ENCODE peak calls at places on chromosomes 7 and 10, in five cellular contexts. G is bronchial epithelial cell; Y is activated CD4-positive, alpha-beta T cell treated with anti-CD3 and anti-CD28 coated beads for 48 hours; B is iPS-NIHi11; H is HFF-Myc. N is an unnamed sample.
A peak's percentile ranks its signal among the peaks of the same experiment; 100 is the strongest.

GRCh38 chr10:60942604-60943269 is 1.2 kb downstream of the RHOBTB1 start:
- DNase-seq in G (peak; percentile 14), H (no peak), B (no peak), Y (peak; percentile 23), N (no peak)

GRCh38 chr10:77887631-77888355 is 38.8 kb downstream of the DLG5 start:
- DNase-seq in H (no peak), Y (no peak), G (no peak), B (no peak), N (no peak)

GRCh38 chr10:102157224-102157623 is 5.0 kb downstream of the NOLC1 start:
- DNase-seq in Y (no peak), G (no peak), H (no peak), B (no peak), N (no peak)

GRCh38 chr10:46553238-46554049 is 3.0 kb downstream of the GPRIN2 start:
- DNase-seq in B (no peak), G (no peak), H (no peak), Y (peak; percentile 2), N (no peak)

GRCh38 chr7:133150760-133151159 is 68.9 kb upstream of the CHCHD3 start:
- DNase-seq in Y (no peak), H (no peak), B (no peak), G (no peak), N (no peak)

GRCh38 chr10:6144609-6145413 is 56.0 kb downstream of the RBM17 start:
- DNase-seq in H (no peak), B (peak; percentile 91), Y (peak; percentile 92), G (peak; percentile 65), N (no peak)

GRCh38 chr10:70620020-70620289 is 17.4 kb upstream of the PRF1 start:
- DNase-seq in Y (no peak), G (no peak), B (no peak), H (no peak), N (no peak)

GRCh38 chr10:103493911-103494877 is 689 bp downstream of the NEURL1 start:
- DNase-seq in Y (peak; percentile 45), G (no peak), B (peak; percentile 67), H (no peak), N (no peak)

GRCh38 chr7:87004956-87005355 is 54.5 kb downstream of the ELAPOR2 start:
- DNase-seq in G (no peak), B (no peak), Y (no peak), H (no peak), N (no peak)

GRCh38 chr7:148804343-148805234 is 79.5 kb downstream of the EZH2 start:
- DNase-seq in H (no peak), Y (no peak), B (no peak), G (no peak), N (no peak)

GRCh38 chr7:82156168-82156567 is 287.4 kb downstream of the CACNA2D1 start:
- DNase-seq in H (no peak), Y (no peak), B (peak; percentile 42), G (no peak), N (no peak)

GRCh38 chr7:47580811-47581331 is 1.0 kb downstream of the TNS3 start:
- DNase-seq in H (no peak), G (no peak), Y (no peak), B (no peak), N (no peak)

GRCh38 chr10:72783290-72783689 is 91.3 kb downstream of the MCU start:
- DNase-seq in G (peak; percentile 39), H (no peak), B (no peak), Y (no peak), N (no peak)

GRCh38 chr10:69051303-69051702 is 36.6 kb upstream of the SRGN start:
- DNase-seq in G (no peak), Y (peak; percentile 55), H (no peak), B (no peak), N (no peak)

GRCh38 chr10:133151528-133151927 is 8.5 kb upstream of the KNDC1 start:
- DNase-seq in Y (no peak), G (no peak), H (no peak), B (peak; percentile 69), N (no peak)

GRCh38 chr10:110442746-110443145 is 55.0 kb upstream of the DUSP5 start:
- DNase-seq in G (no peak), B (no peak), H (no peak), Y (no peak), N (no peak)

GRCh38 chr7:21542891-21543527 is at the start of gene DNAH11:
- DNase-seq in B (peak; percentile 87), G (peak; percentile 37), H (no peak), Y (peak; percentile 49), N (no peak)

GRCh38 chr7:117325836-117326235 is 3.0 kb upstream of the WNT2 start:
- DNase-seq in Y (no peak), B (no peak), H (no peak), G (no peak), N (no peak)

GRCh38 chr10:50575477-50576244 is 48.1 kb downstream of the SGMS1 start:
- DNase-seq in H (no peak), B (no peak), Y (no peak), G (no peak), N (no peak)

GRCh38 chr10:99444676-99445075 is 14.3 kb upstream of the GOT1 start:
- DNase-seq in H (no peak), G (no peak), Y (no peak), B (no peak), N (no peak)

GRCh38 chr7:152761116-152761748 is 1.7 kb downstream of the ACTR3B start:
- DNase-seq in Y (peak; percentile 12), H (no peak), B (no peak), G (peak; percentile 52), N (no peak)

GRCh38 chr7:47764746-47765145 is 182.8 kb upstream of the TNS3 start:
- DNase-seq in G (no peak), B (no peak), Y (no peak), H (no peak), N (no peak)

GRCh38 chr10:131437556-131438465 is 126.3 kb upstream of the TCERG1L start:
- DNase-seq in B (no peak), Y (no peak), G (no peak), H (no peak), N (no peak)

GRCh38 chr7:116524609-116525297 is at the start of gene CAV1:
- DNase-seq in H (peak; percentile 91), Y (peak; percentile 52), G (peak; percentile 95), B (peak; percentile 65), N (no peak)

GRCh38 chr7:38801786-38802185 is 107.2 kb downstream of the VPS41 start:
- DNase-seq in H (no peak), Y (no peak), G (no peak), B (no peak), N (no peak)

GRCh38 chr10:110782616-110783015 is 89.1 kb upstream of the PDCD4 start:
- DNase-seq in B (no peak), H (no peak), Y (no peak), G (no peak), N (no peak)

GRCh38 chr10:71746344-71747037 is 26.8 kb downstream of the VSIR start:
- DNase-seq in Y (peak; percentile 61), G (no peak), H (no peak), B (peak; percentile 64), N (no peak)

GRCh38 chr10:116664631-116665030 is 43.9 kb downstream of the PNLIPRP2 start:
- DNase-seq in B (no peak), Y (no peak), H (no peak), G (no peak), N (no peak)

GRCh38 chr10:65123120-65123519 is 1601.9 kb downstream of the REEP3 start:
- DNase-seq in B (no peak), G (no peak), Y (no peak), H (no peak), N (no peak)

GRCh38 chr7:82375713-82376112 is 67.9 kb downstream of the CACNA2D1 start:
- DNase-seq in H (no peak), B (no peak), G (no peak), Y (no peak), N (no peak)

GRCh38 chr10:32149257-32149955 is 93.2 kb upstream of the KIF5B start:
- DNase-seq in H (no peak), G (peak; percentile 95), Y (peak; percentile 44), B (peak; percentile 33), N (no peak)

GRCh38 chr10:71696635-71697326 is 22.8 kb downstream of the C10orf105 start:
- DNase-seq in B (peak; percentile 90), G (peak; percentile 20), H (no peak), Y (peak; percentile 81), N (no peak)

GRCh38 chr10:129956902-129957673 is 7.0 kb downstream of the EBF3 start:
- DNase-seq in B (no peak), G (no peak), H (no peak), Y (no peak), N (no peak)

GRCh38 chr7:332020-332517 is 42.1 kb downstream of the FOXL3 start:
- DNase-seq in Y (no peak), G (no peak), B (no peak), H (no peak), N (no peak)

GRCh38 chr7:117127585-117128168 is 174.4 kb downstream of the ST7 start:
- DNase-seq in B (no peak), Y (peak; percentile 60), H (peak; percentile 51), G (peak; percentile 56), N (no peak)